ENCODE peak calls at places on chromosomes 16 and 17, in eight cellular contexts. Y is CD4-positive, alpha-beta T cell; B is HCT116; Q is activated CD8-positive, alpha-beta T cell treated with anti-CD3 and anti-CD28 coated beads for 36 hours; Z is gastrocnemius medialis; S is K562; O is lower lobe of right lung; E is omental fat pad. L is an unnamed sample.

GRCh38 chr17:21033350-21033749 is 9.5 kb downstream of the USP22 start:
- ATAC-seq in O (no peak), Q (peak; percentile 50), Y (no peak), B (no peak), S (peak; percentile 39), E (peak; percentile 62), Z (no peak), L (no peak)

GRCh38 chr17:39224778-39225307 is 902 bp downstream of the STAC2 start:
- ATAC-seq in S (peak; percentile 13), Z (no peak), B (no peak), Y (peak; percentile 49), E (no peak), O (peak; percentile 23), Q (no peak), L (no peak)

GRCh38 chr17:73690581-73691135 is 46.4 kb upstream of the SDK2 start:
- ATAC-seq in O (peak; percentile 54), Y (no peak), E (no peak), B (peak; percentile 94), S (peak; percentile 85), Q (no peak), Z (no peak), L (no peak)

GRCh38 chr17:61393550-61393903 is 6.1 kb upstream of the TBX2 start:
- ATAC-seq in O (no peak), Q (no peak), E (no peak), S (no peak), Y (no peak), B (peak; percentile 70), Z (peak; percentile 23), L (no peak)

GRCh38 chr16:85314633-85315032 is 202.4 kb upstream of the CIBAR2 start:
- ATAC-seq in B (no peak), Z (no peak), S (no peak), Y (no peak), Q (no peak), O (no peak), E (no peak), L (no peak)

GRCh38 chr17:42642377-42642776 is 16.7 kb upstream of the TUBG2 start:
- ATAC-seq in S (no peak), B (no peak), Y (no peak), Z (no peak), Q (no peak), O (no peak), E (no peak), L (no peak)

GRCh38 chr16:29844575-29845331 is 18.3 kb downstream of the CDIPT start:
- ATAC-seq in B (no peak), Y (no peak), O (peak; percentile 63), S (no peak), Q (no peak), E (no peak), Z (no peak), L (peak; percentile 69)

GRCh38 chr16:4924593-4925378 is 12.2 kb downstream of the PPL start:
- ATAC-seq in O (peak; percentile 97), E (no peak), B (peak; percentile 69), Q (no peak), Z (no peak), Y (no peak), S (peak; percentile 55), L (no peak)

GRCh38 chr17:60579090-60579489 is 20.9 kb upstream of the PPM1D start:
- ATAC-seq in S (no peak), B (no peak), Y (no peak), O (no peak), E (peak; percentile 20), Q (no peak), Z (no peak), L (peak; percentile 22)

GRCh38 chr17:48054238-48055185 is 6.4 kb downstream of the NFE2L1 start:
- ATAC-seq in B (peak; percentile 30), E (peak; percentile 78), S (peak; percentile 87), Z (peak; percentile 36), Y (no peak), Q (no peak), O (peak; percentile 65), L (peak; percentile 67)

GRCh38 chr16:1772362-1772907 is at the start of gene EME2:
- ATAC-seq in S (peak; percentile 17), E (no peak), Q (peak; percentile 27), Y (peak; percentile 45), Z (peak; percentile 13), B (peak; percentile 7), O (peak; percentile 0), L (no peak)

GRCh38 chr17:78130439-78131101 is at the start of gene TMC8:
- ATAC-seq in B (no peak), E (no peak), Y (peak; percentile 54), Z (no peak), O (peak; percentile 14), S (peak; percentile 1), Q (peak; percentile 53), L (no peak)

DNA sequence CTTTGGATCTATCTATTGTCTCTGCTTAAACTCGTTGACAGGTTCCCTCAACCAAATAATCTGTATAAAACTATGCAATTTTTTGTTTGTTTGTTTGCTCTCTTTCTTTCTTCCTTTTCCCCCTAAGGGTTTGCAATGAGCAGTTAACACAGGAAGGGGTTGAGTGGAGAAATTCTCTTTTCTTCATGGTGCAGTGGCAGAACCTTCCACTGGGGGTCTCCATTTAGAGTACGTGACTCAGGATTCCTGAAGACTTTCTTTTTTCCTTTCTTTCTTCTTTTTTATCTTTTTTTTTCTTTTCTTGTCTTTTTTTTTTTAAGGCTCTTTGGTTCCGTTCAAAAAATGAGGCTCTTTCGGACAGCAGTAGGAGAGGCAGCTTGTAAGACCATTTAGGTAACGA is 19.5 kb upstream of the RBFOX1 start:
- ATAC-seq in B (no peak), S (peak; percentile 69), O (no peak), E (no peak), Q (no peak), Z (no peak), Y (no peak), L (no peak)
- TF ChIP-seq CTCF in B (peak; percentile 26), S (peak; percentile 31), O (no peak), E (no peak), Q (no peak), Z (peak; percentile 31), Y (no peak), L (no peak)

DNA sequence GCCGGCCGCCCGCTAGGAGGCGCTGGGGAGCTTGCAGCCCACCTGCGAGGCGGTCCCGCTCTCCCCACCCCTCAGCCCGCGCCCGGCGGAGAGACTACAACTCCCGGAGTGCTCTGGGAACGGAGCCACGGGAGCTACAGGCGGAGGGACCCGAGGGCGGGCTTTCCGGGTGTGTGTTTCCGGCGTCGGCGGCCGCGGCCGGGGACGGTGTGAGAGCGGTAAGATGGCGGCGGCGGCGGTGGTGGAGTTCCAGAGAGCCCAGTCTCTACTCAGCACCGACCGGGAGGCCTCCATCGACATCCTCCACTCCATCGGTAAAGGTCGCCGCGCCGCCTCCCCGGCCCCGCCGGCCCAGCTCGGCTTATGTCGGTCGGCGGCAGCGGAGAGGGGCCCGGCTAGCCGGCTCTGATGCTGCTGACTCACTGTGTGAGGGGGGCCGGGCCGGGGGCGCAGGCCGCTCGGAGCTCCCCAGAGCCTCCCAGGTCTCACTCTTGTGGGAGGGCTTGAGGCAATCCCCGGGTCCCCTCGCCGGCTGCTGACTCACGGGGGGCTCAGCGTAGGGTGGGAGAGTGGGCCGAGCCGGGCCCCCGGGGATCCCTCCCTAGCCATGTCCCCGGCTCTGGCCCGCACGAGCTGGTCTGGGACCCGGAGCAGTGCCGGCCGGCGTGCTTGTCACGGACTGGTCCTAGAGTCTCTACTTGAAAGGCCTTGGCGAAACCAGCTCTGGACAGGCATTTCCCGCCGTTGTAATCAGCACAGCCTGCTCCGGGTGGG is at the start of gene PSMD11:
- ATAC-seq in Z (peak; percentile 86), O (peak; percentile 99), Y (peak; percentile 97), S (peak; percentile 96), B (peak; percentile 94), Q (peak; percentile 97), E (peak; percentile 96), L (peak; percentile 99)
- TF ChIP-seq CTCF in Z (peak; percentile 91), O (no peak), Y (peak; percentile 23), S (peak; percentile 91), B (peak; percentile 90), Q (no peak), E (no peak), L (no peak)

GRCh38 chr16:57939872-57940224 is 31.1 kb downstream of the CNGB1 start:
- ATAC-seq in Q (no peak), E (no peak), S (no peak), O (no peak), Y (no peak), Z (no peak), B (peak; percentile 46), L (no peak)

GRCh38 chr16:57938936-57939871 is 31.7 kb downstream of the CNGB1 start:
- ATAC-seq in B (peak; percentile 85), O (peak; percentile 92), Z (no peak), Y (no peak), S (peak; percentile 66), E (peak; percentile 93), Q (no peak), L (peak; percentile 69)

GRCh38 chr16:57940382-57940966 is 30.5 kb downstream of the CNGB1 start:
- ATAC-seq in B (no peak), Z (no peak), E (no peak), S (no peak), Q (no peak), O (no peak), Y (no peak), L (no peak)

GRCh38 chr16:57937861-57938260 is 33.1 kb downstream of the CNGB1 start:
- ATAC-seq in O (no peak), Y (no peak), S (no peak), B (no peak), Z (no peak), E (no peak), Q (no peak), L (no peak)

DNA sequence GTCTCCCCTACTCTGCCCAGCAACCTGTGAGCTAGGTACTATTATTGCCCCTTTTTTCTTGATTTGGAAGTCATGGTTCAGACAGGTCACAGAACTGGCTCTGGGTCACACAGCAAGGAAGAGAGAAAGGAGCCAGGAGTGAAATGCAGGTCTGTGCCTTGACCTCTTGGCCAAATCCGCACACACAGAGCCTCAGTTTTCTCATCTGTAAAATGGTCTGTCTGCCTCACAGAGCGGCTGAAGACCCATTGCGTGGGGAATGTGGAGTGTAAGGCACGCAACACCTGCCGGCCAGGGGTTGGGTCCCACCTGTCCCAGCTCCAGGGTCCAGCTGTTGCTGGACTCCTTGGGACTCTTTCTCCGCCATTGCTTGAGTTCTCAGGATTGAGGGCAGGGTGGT is 32.4 kb downstream of the CNGB1 start:
- ATAC-seq in B (no peak), Q (no peak), E (no peak), Z (no peak), S (no peak), Y (no peak), O (no peak), L (no peak)
- TF ChIP-seq CTCF in B (no peak), Q (no peak), E (no peak), Z (no peak), S (no peak), Y (no peak), O (no peak), L (no peak)

DNA sequence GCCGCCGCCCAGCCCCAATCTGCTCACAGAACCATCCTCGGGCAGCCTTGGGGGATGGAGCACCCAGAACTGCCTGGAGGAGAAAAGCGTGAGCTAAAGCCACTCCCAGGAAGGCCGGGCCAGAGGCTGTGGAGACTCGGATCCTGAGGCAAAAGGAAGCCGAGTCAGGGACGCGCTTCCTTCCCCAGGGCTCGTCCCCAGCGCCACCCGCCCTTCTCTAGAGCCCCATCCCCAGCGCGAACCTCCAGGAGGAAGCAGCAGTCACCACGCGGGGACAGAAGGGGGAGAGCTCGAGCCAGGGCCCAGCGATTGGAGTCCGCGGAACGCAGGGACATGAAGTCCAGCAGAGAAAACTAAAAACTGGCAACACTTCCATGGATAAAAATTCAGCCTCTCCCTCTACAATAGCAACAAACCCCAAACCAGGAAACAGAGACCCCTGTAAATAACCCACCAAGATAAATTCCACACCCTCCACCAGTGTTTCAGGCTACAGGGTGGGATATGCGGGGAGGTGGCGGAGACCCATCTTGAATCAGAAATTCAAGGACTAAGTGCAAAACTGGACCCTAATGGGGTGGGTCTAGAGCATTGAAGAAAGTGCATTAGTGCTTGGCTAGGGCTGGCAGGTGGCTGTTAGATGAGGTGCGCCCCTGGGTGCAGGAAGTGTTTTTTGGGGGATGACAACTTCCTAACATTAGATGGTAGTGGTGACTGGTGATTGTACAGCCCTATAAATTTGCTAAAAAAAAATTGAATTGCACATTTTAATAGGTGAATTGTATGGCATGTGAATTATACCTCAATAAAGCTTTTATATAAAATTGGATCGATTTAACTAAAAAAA is 116.1 kb upstream of the METRNL start:
- ATAC-seq in Y (peak; percentile 86), B (no peak), O (peak; percentile 89), S (no peak), Q (peak; percentile 77), E (peak; percentile 57), Z (peak; percentile 69), L (peak; percentile 90)
- TF ChIP-seq CTCF in Y (peak; percentile 51), B (peak; percentile 28), O (peak; percentile 78), S (peak; percentile 5), Q (peak; percentile 41), E (no peak), Z (peak; percentile 53), L (peak; percentile 85)